ENCODE peak calls at places on chromosomes 6 and 20, in ten cellular contexts. One of them, this sample, is unnamed.

GRCh38 chr6:52243282-52243893 is 912 bp downstream of the IL17F start:
- DNase-seq in stimulated activated CD8-positive, alpha-beta memory T cell treated with anti-CD3 and anti-CD28 coated beads, Interleukin-15, amount 100 ng/mL, for 1 hour: no peak
- DNase-seq in neural crest cell: no peak
- DNase-seq in IMR-90: peak; percentile 20
- DNase-seq in GDM1: no peak
- DNase-seq in kidney tubule cell: no peak
- DNase-seq in renal cortical epithelial cell: peak; percentile 23
- DNase-seq in dorsolateral prefrontal cortex: no peak
- DNase-seq in tibial artery: no peak
- DNase-seq in GM13977: no peak
- DNase-seq in this sample: no peak

GRCh38 chr20:63026582-63027424 is 20.0 kb upstream of the BHLHE23 start:
- DNase-seq in stimulated activated CD8-positive, alpha-beta memory T cell treated with anti-CD3 and anti-CD28 coated beads, Interleukin-15, amount 100 ng/mL, for 1 hour: no peak
- DNase-seq in neural crest cell: no peak
- DNase-seq in IMR-90: no peak
- DNase-seq in GDM1: no peak
- DNase-seq in kidney tubule cell: no peak
- DNase-seq in renal cortical epithelial cell: no peak
- DNase-seq in dorsolateral prefrontal cortex: no peak
- DNase-seq in tibial artery: no peak
- DNase-seq in GM13977: no peak
- DNase-seq in this sample: no peak

GRCh38 chr6:135647521-135647920 is 150.0 kb upstream of the AHI1 start:
- DNase-seq in stimulated activated CD8-positive, alpha-beta memory T cell treated with anti-CD3 and anti-CD28 coated beads, Interleukin-15, amount 100 ng/mL, for 1 hour: no peak
- DNase-seq in neural crest cell: no peak
- DNase-seq in IMR-90: no peak
- DNase-seq in GDM1: no peak
- DNase-seq in kidney tubule cell: no peak
- DNase-seq in renal cortical epithelial cell: no peak
- DNase-seq in dorsolateral prefrontal cortex: no peak
- DNase-seq in tibial artery: no peak
- DNase-seq in GM13977: no peak
- DNase-seq in this sample: no peak

GRCh38 chr20:34996243-34996984 is 40.7 kb downstream of the MYH7B start:
- DNase-seq in stimulated activated CD8-positive, alpha-beta memory T cell treated with anti-CD3 and anti-CD28 coated beads, Interleukin-15, amount 100 ng/mL, for 1 hour: no peak
- DNase-seq in neural crest cell: no peak
- DNase-seq in IMR-90: no peak
- DNase-seq in GDM1: no peak
- DNase-seq in kidney tubule cell: no peak
- DNase-seq in renal cortical epithelial cell: no peak
- DNase-seq in dorsolateral prefrontal cortex: no peak
- DNase-seq in tibial artery: no peak
- DNase-seq in GM13977: no peak
- DNase-seq in this sample: no peak

GRCh38 chr6:158431036-158431435 is 118.8 kb downstream of the TULP4 start:
- DNase-seq in stimulated activated CD8-positive, alpha-beta memory T cell treated with anti-CD3 and anti-CD28 coated beads, Interleukin-15, amount 100 ng/mL, for 1 hour: no peak
- DNase-seq in neural crest cell: no peak
- DNase-seq in IMR-90: no peak
- DNase-seq in GDM1: no peak
- DNase-seq in kidney tubule cell: no peak
- DNase-seq in renal cortical epithelial cell: no peak
- DNase-seq in dorsolateral prefrontal cortex: no peak
- DNase-seq in tibial artery: no peak
- DNase-seq in GM13977: no peak
- DNase-seq in this sample: no peak

GRCh38 chr20:50870572-50871161 is 60.6 kb downstream of the ADNP start:
- DNase-seq in stimulated activated CD8-positive, alpha-beta memory T cell treated with anti-CD3 and anti-CD28 coated beads, Interleukin-15, amount 100 ng/mL, for 1 hour: no peak
- DNase-seq in neural crest cell: peak; percentile 40
- DNase-seq in IMR-90: peak; percentile 52
- DNase-seq in GDM1: no peak
- DNase-seq in kidney tubule cell: no peak
- DNase-seq in renal cortical epithelial cell: no peak
- DNase-seq in dorsolateral prefrontal cortex: no peak
- DNase-seq in tibial artery: no peak
- DNase-seq in GM13977: no peak
- DNase-seq in this sample: no peak

GRCh38 chr6:42452171-42453026 is 673 bp upstream of the TRERF1 start:
- DNase-seq in stimulated activated CD8-positive, alpha-beta memory T cell treated with anti-CD3 and anti-CD28 coated beads, Interleukin-15, amount 100 ng/mL, for 1 hour: no peak
- DNase-seq in neural crest cell: peak; percentile 65
- DNase-seq in IMR-90: peak; percentile 76
- DNase-seq in GDM1: peak; percentile 63
- DNase-seq in kidney tubule cell: peak; percentile 69
- DNase-seq in renal cortical epithelial cell: peak; percentile 72
- DNase-seq in dorsolateral prefrontal cortex: peak; percentile 76
- DNase-seq in tibial artery: peak; percentile 59
- DNase-seq in GM13977: peak; percentile 72
- DNase-seq in this sample: peak; percentile 54

GRCh38 chr20:50891138-50891537 is 40.1 kb downstream of the ADNP start:
- DNase-seq in stimulated activated CD8-positive, alpha-beta memory T cell treated with anti-CD3 and anti-CD28 coated beads, Interleukin-15, amount 100 ng/mL, for 1 hour: no peak
- DNase-seq in neural crest cell: no peak
- DNase-seq in IMR-90: peak; percentile 74
- DNase-seq in GDM1: no peak
- DNase-seq in kidney tubule cell: no peak
- DNase-seq in renal cortical epithelial cell: no peak
- DNase-seq in dorsolateral prefrontal cortex: no peak
- DNase-seq in tibial artery: no peak
- DNase-seq in GM13977: no peak
- DNase-seq in this sample: no peak

GRCh38 chr6:15677822-15678221 is 15.0 kb upstream of the DTNBP1 start:
- DNase-seq in stimulated activated CD8-positive, alpha-beta memory T cell treated with anti-CD3 and anti-CD28 coated beads, Interleukin-15, amount 100 ng/mL, for 1 hour: no peak
- DNase-seq in neural crest cell: no peak
- DNase-seq in IMR-90: no peak
- DNase-seq in GDM1: no peak
- DNase-seq in kidney tubule cell: peak; percentile 4
- DNase-seq in renal cortical epithelial cell: no peak
- DNase-seq in dorsolateral prefrontal cortex: no peak
- DNase-seq in tibial artery: no peak
- DNase-seq in GM13977: no peak
- DNase-seq in this sample: no peak

GRCh38 chr20:7207186-7207585 is 439.7 kb downstream of the BMP2 start:
- DNase-seq in stimulated activated CD8-positive, alpha-beta memory T cell treated with anti-CD3 and anti-CD28 coated beads, Interleukin-15, amount 100 ng/mL, for 1 hour: no peak
- DNase-seq in neural crest cell: no peak
- DNase-seq in IMR-90: no peak
- DNase-seq in GDM1: no peak
- DNase-seq in kidney tubule cell: peak; percentile 60
- DNase-seq in renal cortical epithelial cell: peak; percentile 57
- DNase-seq in dorsolateral prefrontal cortex: no peak
- DNase-seq in tibial artery: no peak
- DNase-seq in GM13977: no peak
- DNase-seq in this sample: no peak

GRCh38 chr6:158467923-158468322 is 92.0 kb upstream of the TMEM181 start:
- DNase-seq in stimulated activated CD8-positive, alpha-beta memory T cell treated with anti-CD3 and anti-CD28 coated beads, Interleukin-15, amount 100 ng/mL, for 1 hour: no peak
- DNase-seq in neural crest cell: no peak
- DNase-seq in IMR-90: no peak
- DNase-seq in GDM1: no peak
- DNase-seq in kidney tubule cell: no peak
- DNase-seq in renal cortical epithelial cell: no peak
- DNase-seq in dorsolateral prefrontal cortex: no peak
- DNase-seq in tibial artery: no peak
- DNase-seq in GM13977: no peak
- DNase-seq in this sample: no peak

GRCh38 chr6:140537834-140538680 is 1163.6 kb upstream of the CITED2 start:
- DNase-seq in stimulated activated CD8-positive, alpha-beta memory T cell treated with anti-CD3 and anti-CD28 coated beads, Interleukin-15, amount 100 ng/mL, for 1 hour: no peak
- DNase-seq in neural crest cell: peak; percentile 15
- DNase-seq in IMR-90: peak; percentile 98
- DNase-seq in GDM1: no peak
- DNase-seq in kidney tubule cell: peak; percentile 98
- DNase-seq in renal cortical epithelial cell: peak; percentile 100
- DNase-seq in dorsolateral prefrontal cortex: no peak
- DNase-seq in tibial artery: peak; percentile 31
- DNase-seq in GM13977: no peak
- DNase-seq in this sample: no peak

GRCh38 chr20:33119725-33120720 is 40.6 kb downstream of the BPIFB4 start:
- DNase-seq in stimulated activated CD8-positive, alpha-beta memory T cell treated with anti-CD3 and anti-CD28 coated beads, Interleukin-15, amount 100 ng/mL, for 1 hour: no peak
- DNase-seq in neural crest cell: no peak
- DNase-seq in IMR-90: no peak
- DNase-seq in GDM1: no peak
- DNase-seq in kidney tubule cell: peak; percentile 14
- DNase-seq in renal cortical epithelial cell: no peak
- DNase-seq in dorsolateral prefrontal cortex: no peak
- DNase-seq in tibial artery: no peak
- DNase-seq in GM13977: peak; percentile 69
- DNase-seq in this sample: no peak

GRCh38 chr6:107495196-107495643 is 5.3 kb downstream of the SOBP start:
- DNase-seq in stimulated activated CD8-positive, alpha-beta memory T cell treated with anti-CD3 and anti-CD28 coated beads, Interleukin-15, amount 100 ng/mL, for 1 hour: no peak
- DNase-seq in neural crest cell: no peak
- DNase-seq in IMR-90: peak; percentile 78
- DNase-seq in GDM1: no peak
- DNase-seq in kidney tubule cell: no peak
- DNase-seq in renal cortical epithelial cell: peak; percentile 29
- DNase-seq in dorsolateral prefrontal cortex: no peak
- DNase-seq in tibial artery: no peak
- DNase-seq in GM13977: no peak
- DNase-seq in this sample: no peak

GRCh38 chr6:158653577-158654354 is 3.9 kb downstream of the SYTL3 start:
- DNase-seq in stimulated activated CD8-positive, alpha-beta memory T cell treated with anti-CD3 and anti-CD28 coated beads, Interleukin-15, amount 100 ng/mL, for 1 hour: peak; percentile 74
- DNase-seq in neural crest cell: no peak
- DNase-seq in IMR-90: peak; percentile 72
- DNase-seq in GDM1: peak; percentile 62
- DNase-seq in kidney tubule cell: no peak
- DNase-seq in renal cortical epithelial cell: no peak
- DNase-seq in dorsolateral prefrontal cortex: no peak
- DNase-seq in tibial artery: no peak
- DNase-seq in GM13977: peak; percentile 67
- DNase-seq in this sample: no peak

GRCh38 chr6:44933113-44933512 is 395.0 kb upstream of the RUNX2 start:
- DNase-seq in stimulated activated CD8-positive, alpha-beta memory T cell treated with anti-CD3 and anti-CD28 coated beads, Interleukin-15, amount 100 ng/mL, for 1 hour: no peak
- DNase-seq in neural crest cell: no peak
- DNase-seq in IMR-90: no peak
- DNase-seq in GDM1: no peak
- DNase-seq in kidney tubule cell: no peak
- DNase-seq in renal cortical epithelial cell: no peak
- DNase-seq in dorsolateral prefrontal cortex: no peak
- DNase-seq in tibial artery: no peak
- DNase-seq in GM13977: no peak
- DNase-seq in this sample: no peak

GRCh38 chr6:113359155-113360140 is 497.7 kb upstream of the MARCKS start:
- DNase-seq in stimulated activated CD8-positive, alpha-beta memory T cell treated with anti-CD3 and anti-CD28 coated beads, Interleukin-15, amount 100 ng/mL, for 1 hour: no peak
- DNase-seq in neural crest cell: no peak
- DNase-seq in IMR-90: peak; percentile 73
- DNase-seq in GDM1: no peak
- DNase-seq in kidney tubule cell: peak; percentile 87
- DNase-seq in renal cortical epithelial cell: peak; percentile 93
- DNase-seq in dorsolateral prefrontal cortex: no peak
- DNase-seq in tibial artery: no peak
- DNase-seq in GM13977: no peak
- DNase-seq in this sample: no peak

GRCh38 chr20:1034420-1034799 is 32.3 kb upstream of the RSPO4 start:
- DNase-seq in stimulated activated CD8-positive, alpha-beta memory T cell treated with anti-CD3 and anti-CD28 coated beads, Interleukin-15, amount 100 ng/mL, for 1 hour: no peak
- DNase-seq in neural crest cell: no peak
- DNase-seq in IMR-90: no peak
- DNase-seq in GDM1: no peak
- DNase-seq in kidney tubule cell: no peak
- DNase-seq in renal cortical epithelial cell: no peak
- DNase-seq in dorsolateral prefrontal cortex: no peak
- DNase-seq in tibial artery: no peak
- DNase-seq in GM13977: no peak
- DNase-seq in this sample: no peak

GRCh38 chr6:105364243-105364642 is 38.6 kb downstream of the PREP start:
- DNase-seq in stimulated activated CD8-positive, alpha-beta memory T cell treated with anti-CD3 and anti-CD28 coated beads, Interleukin-15, amount 100 ng/mL, for 1 hour: no peak
- DNase-seq in neural crest cell: no peak
- DNase-seq in IMR-90: no peak
- DNase-seq in GDM1: peak; percentile 56
- DNase-seq in kidney tubule cell: no peak
- DNase-seq in renal cortical epithelial cell: no peak
- DNase-seq in dorsolateral prefrontal cortex: no peak
- DNase-seq in tibial artery: no peak
- DNase-seq in GM13977: no peak
- DNase-seq in this sample: no peak

GRCh38 chr6:91149914-91150674 is 563.2 kb upstream of the MAP3K7 start:
- DNase-seq in stimulated activated CD8-positive, alpha-beta memory T cell treated with anti-CD3 and anti-CD28 coated beads, Interleukin-15, amount 100 ng/mL, for 1 hour: no peak
- DNase-seq in neural crest cell: no peak
- DNase-seq in IMR-90: no peak
- DNase-seq in GDM1: no peak
- DNase-seq in kidney tubule cell: peak; percentile 58
- DNase-seq in renal cortical epithelial cell: peak; percentile 81
- DNase-seq in dorsolateral prefrontal cortex: no peak
- DNase-seq in tibial artery: no peak
- DNase-seq in GM13977: no peak
- DNase-seq in this sample: no peak

GRCh38 chr20:17854307-17854903 is 114.2 kb downstream of the SNX5 start:
- DNase-seq in stimulated activated CD8-positive, alpha-beta memory T cell treated with anti-CD3 and anti-CD28 coated beads, Interleukin-15, amount 100 ng/mL, for 1 hour: no peak
- DNase-seq in neural crest cell: peak; percentile 19
- DNase-seq in IMR-90: peak; percentile 44
- DNase-seq in GDM1: no peak
- DNase-seq in kidney tubule cell: peak; percentile 19
- DNase-seq in renal cortical epithelial cell: peak; percentile 19
- DNase-seq in dorsolateral prefrontal cortex: peak; percentile 74
- DNase-seq in tibial artery: peak; percentile 51
- DNase-seq in GM13977: no peak
- DNase-seq in this sample: peak; percentile 63

GRCh38 chr6:43235841-43236240 is 6.6 kb upstream of the DNPH1 start:
- DNase-seq in stimulated activated CD8-positive, alpha-beta memory T cell treated with anti-CD3 and anti-CD28 coated beads, Interleukin-15, amount 100 ng/mL, for 1 hour: no peak
- DNase-seq in neural crest cell: no peak
- DNase-seq in IMR-90: no peak
- DNase-seq in GDM1: no peak
- DNase-seq in kidney tubule cell: no peak
- DNase-seq in renal cortical epithelial cell: no peak
- DNase-seq in dorsolateral prefrontal cortex: no peak
- DNase-seq in tibial artery: no peak
- DNase-seq in GM13977: no peak
- DNase-seq in this sample: no peak

GRCh38 chr6:73394577-73395354 is at the start of gene DDX43:
- DNase-seq in stimulated activated CD8-positive, alpha-beta memory T cell treated with anti-CD3 and anti-CD28 coated beads, Interleukin-15, amount 100 ng/mL, for 1 hour: peak; percentile 28
- DNase-seq in neural crest cell: no peak
- DNase-seq in IMR-90: no peak
- DNase-seq in GDM1: no peak
- DNase-seq in kidney tubule cell: peak; percentile 35
- DNase-seq in renal cortical epithelial cell: peak; percentile 37
- DNase-seq in dorsolateral prefrontal cortex: no peak
- DNase-seq in tibial artery: peak; percentile 69
- DNase-seq in GM13977: peak; percentile 56
- DNase-seq in this sample: peak; percentile 21

GRCh38 chr6:47308674-47309325 is 905 bp downstream of the TNFRSF21 start:
- DNase-seq in stimulated activated CD8-positive, alpha-beta memory T cell treated with anti-CD3 and anti-CD28 coated beads, Interleukin-15, amount 100 ng/mL, for 1 hour: no peak
- DNase-seq in neural crest cell: peak; percentile 18
- DNase-seq in IMR-90: peak; percentile 19
- DNase-seq in GDM1: no peak
- DNase-seq in kidney tubule cell: peak; percentile 49
- DNase-seq in renal cortical epithelial cell: no peak
- DNase-seq in dorsolateral prefrontal cortex: peak; percentile 50
- DNase-seq in tibial artery: no peak
- DNase-seq in GM13977: peak; percentile 53
- DNase-seq in this sample: peak; percentile 43

GRCh38 chr20:53642196-53643030 is 48.8 kb upstream of the ZNF217 start:
- DNase-seq in stimulated activated CD8-positive, alpha-beta memory T cell treated with anti-CD3 and anti-CD28 coated beads, Interleukin-15, amount 100 ng/mL, for 1 hour: no peak
- DNase-seq in neural crest cell: no peak
- DNase-seq in IMR-90: peak; percentile 50
- DNase-seq in GDM1: peak; percentile 70
- DNase-seq in kidney tubule cell: peak; percentile 89
- DNase-seq in renal cortical epithelial cell: peak; percentile 80
- DNase-seq in dorsolateral prefrontal cortex: no peak
- DNase-seq in tibial artery: peak; percentile 37
- DNase-seq in GM13977: no peak
- DNase-seq in this sample: no peak

GRCh38 chr6:19301980-19302379 is 535.2 kb upstream of the ID4 start:
- DNase-seq in stimulated activated CD8-positive, alpha-beta memory T cell treated with anti-CD3 and anti-CD28 coated beads, Interleukin-15, amount 100 ng/mL, for 1 hour: no peak
- DNase-seq in neural crest cell: no peak
- DNase-seq in IMR-90: peak; percentile 24
- DNase-seq in GDM1: no peak
- DNase-seq in kidney tubule cell: peak; percentile 59
- DNase-seq in renal cortical epithelial cell: peak; percentile 28
- DNase-seq in dorsolateral prefrontal cortex: no peak
- DNase-seq in tibial artery: no peak
- DNase-seq in GM13977: no peak
- DNase-seq in this sample: no peak

GRCh38 chr6:63644668-63645326 is 9.2 kb downstream of the PHF3 start:
- DNase-seq in stimulated activated CD8-positive, alpha-beta memory T cell treated with anti-CD3 and anti-CD28 coated beads, Interleukin-15, amount 100 ng/mL, for 1 hour: no peak
- DNase-seq in neural crest cell: no peak
- DNase-seq in IMR-90: no peak
- DNase-seq in GDM1: no peak
- DNase-seq in kidney tubule cell: peak; percentile 92
- DNase-seq in renal cortical epithelial cell: peak; percentile 89
- DNase-seq in dorsolateral prefrontal cortex: no peak
- DNase-seq in tibial artery: peak; percentile 30
- DNase-seq in GM13977: no peak
- DNase-seq in this sample: no peak

GRCh38 chr6:138455746-138456392 is 43.4 kb downstream of the NHSL1 start:
- DNase-seq in stimulated activated CD8-positive, alpha-beta memory T cell treated with anti-CD3 and anti-CD28 coated beads, Interleukin-15, amount 100 ng/mL, for 1 hour: no peak
- DNase-seq in neural crest cell: no peak
- DNase-seq in IMR-90: peak; percentile 52
- DNase-seq in GDM1: no peak
- DNase-seq in kidney tubule cell: peak; percentile 96
- DNase-seq in renal cortical epithelial cell: peak; percentile 79
- DNase-seq in dorsolateral prefrontal cortex: no peak
- DNase-seq in tibial artery: no peak
- DNase-seq in GM13977: peak; percentile 62
- DNase-seq in this sample: no peak